ENCODE peak calls at places on chromosomes 7 and 10, in five cellular contexts. B, W, V, O and E are unnamed samples.

GRCh38 chr10:112132429-112132828 is 51.1 kb downstream of the GPAM start:
- DNase-seq in W (no peak), B (no peak), V (no peak), O (no peak), E (no peak)

GRCh38 chr7:30659312-30659711 is 22.9 kb downstream of the CRHR2 start:
- DNase-seq in B (no peak), W (no peak), O (no peak), V (no peak), E (peak)

GRCh38 chr10:77301305-77301730 is 336.3 kb downstream of the KCNMA1 start:
- DNase-seq in V (no peak), B (no peak), W (no peak), O (no peak), E (no peak)

GRCh38 chr7:137667633-137668387 is 179.0 kb downstream of the DGKI start:
- DNase-seq in O (no peak), V (no peak), B (no peak), W (peak), E (no peak)

GRCh38 chr10:119478111-119479047 is 64.1 kb downstream of the RGS10 start:
- DNase-seq in B (no peak), W (no peak), O (no peak), V (peak), E (no peak)

GRCh38 chr10:34664706-34665105 is 150.4 kb downstream of the PARD3 start:
- DNase-seq in B (no peak), V (no peak), O (no peak), W (no peak), E (no peak)

GRCh38 chr7:128154519-128154918 is 86.6 kb upstream of the LEP start:
- DNase-seq in B (no peak), O (no peak), V (no peak), W (no peak), E (no peak)

GRCh38 chr7:108848486-108848885 is 278.8 kb downstream of the DNAJB9 start:
- DNase-seq in O (no peak), V (no peak), W (no peak), B (no peak), E (no peak)

GRCh38 chr7:36638586-36639265 is 85.6 kb downstream of the AOAH start:
- DNase-seq in V (no peak), W (no peak), B (no peak), O (no peak), E (no peak)

GRCh38 chr7:144531181-144531580 is 127.7 kb upstream of the NOBOX start:
- DNase-seq in W (no peak), V (no peak), B (no peak), O (no peak), E (no peak)

GRCh38 chr7:90593205-90593604 is 2.9 kb upstream of the CDK14 start:
- DNase-seq in W (no peak), O (no peak), B (no peak), V (no peak), E (no peak)

GRCh38 chr7:90938371-90938770 is 325.9 kb upstream of the FZD1 start:
- DNase-seq in W (no peak), B (no peak), V (no peak), O (no peak), E (no peak)

GRCh38 chr7:152624218-152624617 is 51.7 kb downstream of the XRCC2 start:
- DNase-seq in V (no peak), W (no peak), B (no peak), O (no peak), E (no peak)

GRCh38 chr7:111083423-111083822 is 7.5 kb upstream of the LRRN3 start:
- DNase-seq in B (no peak), V (peak), W (no peak), O (no peak), E (no peak)

GRCh38 chr7:85602196-85602595 is 415.3 kb upstream of the SEMA3D start:
- DNase-seq in W (no peak), O (no peak), B (no peak), V (no peak), E (no peak)

GRCh38 chr10:47277352-47278151 is 22.4 kb upstream of the GDF10 start:
- DNase-seq in B (no peak), V (no peak), W (no peak), O (no peak), E (no peak)

GRCh38 chr7:79506481-79506880 is 53.0 kb upstream of the MAGI2 start:
- DNase-seq in W (no peak), V (no peak), O (no peak), B (no peak), E (no peak)

GRCh38 chr7:73717025-73717807 is 2.3 kb downstream of the STX1A start:
- DNase-seq in V (no peak), W (peak), O (no peak), B (no peak), E (no peak)

GRCh38 chr7:20013551-20013950 is 203.6 kb downstream of the MACC1 start:
- DNase-seq in B (no peak), W (no peak), O (no peak), V (no peak), E (no peak)

GRCh38 chr7:29825750-29826529 is 19.6 kb downstream of the WIPF3 start:
- DNase-seq in B (no peak), V (no peak), W (no peak), O (no peak), E (no peak)

GRCh38 chr7:28272461-28272877 is 91.9 kb upstream of the JAZF1 start:
- DNase-seq in B (no peak), W (peak), V (no peak), O (peak), E (peak)

GRCh38 chr7:114082934-114083647 is 164.3 kb upstream of the PPP1R3A start:
- DNase-seq in B (no peak), O (peak), V (no peak), W (no peak), E (no peak)

GRCh38 chr7:158758563-158759244 is 54.1 kb upstream of the NCAPG2 start:
- DNase-seq in B (no peak), V (no peak), W (no peak), O (no peak), E (no peak)

GRCh38 chr10:3955493-3955892 is 170.5 kb upstream of the KLF6 start:
- DNase-seq in B (no peak), V (no peak), W (no peak), O (no peak), E (no peak)

GRCh38 chr10:132293416-132294195 is 14.1 kb downstream of the STK32C start:
- DNase-seq in V (no peak), B (no peak), W (no peak), O (peak), E (peak)